ENCODE peak calls at places on chromosomes 13 and 19, in eight cellular contexts. F is GM20000, Z is HS-27A, S is AG09309, Y is T-helper 2 cell, N is NCI-H2081 treated with DMSO at 0.1 percent for 48 hours, J is mucosa of descending colon, H is anterior cingulate cortex. E is an unnamed sample.

GRCh38 chr13:41614671-41615519 is 157.5 kb downstream of the RGCC start:
- DNase-seq in N (no peak), H (no peak), Y (no peak), Z (no peak), S (no peak), J (no peak), F (no peak), E (no peak)

GRCh38 chr13:111119966-111120365 is 4.9 kb downstream of the ARHGEF7 start:
- DNase-seq in Z (no peak), H (no peak), N (no peak), Y (no peak), J (no peak), S (no peak), F (no peak), E (no peak)

GRCh38 chr19:11420894-11421606 is 1.9 kb upstream of the RGL3 start:
- DNase-seq in N (no peak), S (no peak), Y (no peak), J (no peak), Z (no peak), F (peak; percentile 72), H (no peak), E (no peak)

GRCh38 chr13:79534596-79534995 is 53.6 kb downstream of the NDFIP2 start:
- DNase-seq in S (no peak), J (no peak), N (no peak), F (no peak), H (no peak), Y (no peak), Z (no peak), E (no peak)

GRCh38 chr13:80894930-80895329 is 554.0 kb upstream of the SPRY2 start:
- DNase-seq in S (no peak), Y (no peak), H (no peak), F (no peak), N (no peak), J (no peak), Z (no peak), E (no peak)

GRCh38 chr13:33678084-33678483 is 139.9 kb upstream of the RFC3 start:
- DNase-seq in N (no peak), J (no peak), F (no peak), Y (no peak), S (no peak), Z (no peak), H (no peak), E (no peak)

GRCh38 chr19:4200940-4201542 is 18.6 kb downstream of the ANKRD24 start:
- DNase-seq in H (no peak), Z (no peak), N (no peak), J (no peak), Y (no peak), S (no peak), F (no peak), E (no peak)

GRCh38 chr19:8174706-8175105 is 25.3 kb upstream of the FBN3 start:
- DNase-seq in Z (no peak), Y (no peak), N (no peak), H (no peak), J (no peak), F (no peak), S (no peak), E (no peak)

GRCh38 chr19:2123682-2124387 is 27.1 kb downstream of the IZUMO4 start:
- DNase-seq in S (no peak), N (no peak), J (peak; percentile 48), H (no peak), F (no peak), Y (no peak), Z (no peak), E (no peak)

GRCh38 chr19:44788971-44789370 is 11.3 kb downstream of the CBLC start:
- DNase-seq in N (no peak), Z (no peak), S (no peak), Y (no peak), H (no peak), J (no peak), F (no peak), E (no peak)

GRCh38 chr13:109719962-109720646 is 66.3 kb downstream of the IRS2 start:
- DNase-seq in F (no peak), H (no peak), S (no peak), J (no peak), Y (no peak), N (no peak), Z (no peak), E (no peak)

GRCh38 chr19:29942404-29943261 is 594 bp downstream of the URI1 start:
- DNase-seq in N (no peak), Y (peak; percentile 90), J (peak; percentile 88), S (no peak), H (no peak), F (peak; percentile 88), Z (no peak), E (no peak)

GRCh38 chr19:28019371-28019770 is 1193.6 kb downstream of the UQCRFS1 start:
- DNase-seq in N (no peak), H (no peak), J (no peak), Y (no peak), S (no peak), Z (no peak), F (no peak), E (no peak)

GRCh38 chr13:34942732-34943674 is 933 bp downstream of the NBEA start:
- DNase-seq in N (no peak), J (peak; percentile 50), Z (no peak), H (peak; percentile 55), F (peak; percentile 19), Y (peak; percentile 7), S (no peak), E (no peak)

GRCh38 chr13:40438999-40439797 is 227.2 kb downstream of the FOXO1 start:
- DNase-seq in S (no peak), H (no peak), N (no peak), F (no peak), J (no peak), Z (no peak), Y (peak; percentile 53), E (no peak)

GRCh38 chr13:20197361-20197834 is 4.7 kb upstream of the GJB2 start:
- DNase-seq in F (peak; percentile 74), Z (no peak), J (no peak), S (peak; percentile 16), Y (peak; percentile 70), H (no peak), N (no peak), E (no peak)

GRCh38 chr19:17234911-17235617 is 9.0 kb downstream of the OCEL1 start:
- DNase-seq in H (peak; percentile 12), J (peak; percentile 80), F (peak; percentile 87), S (no peak), Z (no peak), Y (peak; percentile 71), N (no peak), E (no peak)

GRCh38 chr19:16445238-16446107 is 26.3 kb downstream of the EPS15L1 start:
- DNase-seq in F (peak; percentile 58), N (no peak), H (no peak), Z (no peak), Y (no peak), J (no peak), S (no peak), E (peak; percentile 89)

GRCh38 chr19:5345895-5346386 is 5.3 kb upstream of the PTPRS start:
- DNase-seq in Z (no peak), J (no peak), F (no peak), S (no peak), N (no peak), Y (no peak), H (no peak), E (no peak)

GRCh38 chr13:61180245-61180644 is 235.4 kb downstream of the PCDH20 start:
- DNase-seq in H (no peak), J (no peak), Y (no peak), F (no peak), Z (no peak), S (no peak), N (no peak), E (no peak)

GRCh38 chr13:44191504-44192171 is 182.0 kb upstream of the SERP2 start:
- DNase-seq in F (peak; percentile 36), N (peak; percentile 90), Z (no peak), H (peak; percentile 50), Y (peak; percentile 51), J (no peak), S (peak; percentile 67), E (no peak)

GRCh38 chr13:25943666-25944065 is 108.2 kb downstream of the SHISA2 start:
- DNase-seq in S (peak; percentile 1), N (no peak), Y (no peak), H (no peak), J (no peak), F (no peak), Z (no peak), E (no peak)

GRCh38 chr13:37067874-37068273 is 8.4 kb upstream of the SUPT20H start:
- DNase-seq in Z (no peak), S (no peak), N (no peak), Y (no peak), J (no peak), F (no peak), H (no peak), E (no peak)

GRCh38 chr13:110428281-110428680 is 121.2 kb downstream of the COL4A2 start:
- DNase-seq in F (no peak), Z (no peak), N (no peak), S (no peak), H (no peak), Y (no peak), J (no peak), E (no peak)

GRCh38 chr19:9877775-9878510 is 42.8 kb downstream of the PIN1 start:
- DNase-seq in Y (no peak), N (no peak), F (no peak), Z (peak; percentile 15), H (no peak), J (no peak), S (no peak), E (no peak)

GRCh38 chr13:33108620-33109019 is 92.4 kb downstream of the KL start:
- DNase-seq in N (no peak), Z (no peak), S (no peak), F (no peak), Y (no peak), J (no peak), H (no peak), E (no peak)

GRCh38 chr19:55245236-55245904 is 13.4 kb downstream of the PPP6R1 start:
- DNase-seq in S (no peak), J (no peak), N (no peak), Z (no peak), H (no peak), Y (no peak), F (no peak), E (no peak)

GRCh38 chr19:15432018-15432494 is 13.3 kb upstream of the AKAP8L start:
- DNase-seq in H (no peak), Y (no peak), J (no peak), N (no peak), F (peak; percentile 67), Z (no peak), S (no peak), E (no peak)

GRCh38 chr19:39993605-39994004 is 3.3 kb upstream of the ZNF546 start:
- DNase-seq in S (no peak), J (no peak), Y (no peak), F (no peak), N (no peak), H (no peak), Z (no peak), E (no peak)

GRCh38 chr19:41298327-41298964 is 11.5 kb upstream of the CCDC97 start:
- DNase-seq in F (no peak), Y (no peak), H (no peak), N (no peak), Z (no peak), J (peak; percentile 86), S (no peak), E (no peak)

E was measured in CD14-positive monocyte.